ENCODE peak calls at places on chromosome 5, in five cellular contexts. One of them, this sample, is unnamed.
A peak's percentile ranks its signal among the peaks of the same experiment; 100 is the strongest.

GRCh38 chr5:132258102-132259060 is 885 bp downstream of the PDLIM4 start:
- DNase-seq in left ventricle myocardium inferior: no peak
- DNase-seq in cardiac fibroblast: peak; percentile 65
- DNase-seq in RPMI7951: no peak
- DNase-seq in adrenal gland: peak; percentile 2
- DNase-seq in this sample: no peak

GRCh38 chr5:93789173-93790070 is 48.0 kb upstream of the POU5F2 start:
- DNase-seq in left ventricle myocardium inferior: no peak
- DNase-seq in cardiac fibroblast: peak; percentile 68
- DNase-seq in RPMI7951: peak; percentile 70
- DNase-seq in adrenal gland: no peak
- DNase-seq in this sample: peak; percentile 66

GRCh38 chr5:1413611-1414241 is 31.5 kb downstream of the SLC6A3 start:
- DNase-seq in left ventricle myocardium inferior: peak; percentile 9
- DNase-seq in cardiac fibroblast: no peak
- DNase-seq in RPMI7951: no peak
- DNase-seq in adrenal gland: no peak
- DNase-seq in this sample: no peak

GRCh38 chr5:135073771-135074345 is 39.8 kb upstream of the PITX1 start:
- DNase-seq in left ventricle myocardium inferior: no peak
- DNase-seq in cardiac fibroblast: peak; percentile 20
- DNase-seq in RPMI7951: peak; percentile 6
- DNase-seq in adrenal gland: no peak
- DNase-seq in this sample: no peak

GRCh38 chr5:109455598-109456096 is 45.9 kb upstream of the PJA2 start:
- DNase-seq in left ventricle myocardium inferior: no peak
- DNase-seq in cardiac fibroblast: peak; percentile 99
- DNase-seq in RPMI7951: peak; percentile 86
- DNase-seq in adrenal gland: peak; percentile 37
- DNase-seq in this sample: peak; percentile 80

GRCh38 chr5:5667136-5667554 is 244.7 kb downstream of the ICE1 start:
- DNase-seq in left ventricle myocardium inferior: no peak
- DNase-seq in cardiac fibroblast: no peak
- DNase-seq in RPMI7951: peak; percentile 88
- DNase-seq in adrenal gland: no peak
- DNase-seq in this sample: no peak

GRCh38 chr5:94021246-94021645 is 279.8 kb upstream of the POU5F2 start:
- DNase-seq in left ventricle myocardium inferior: no peak
- DNase-seq in cardiac fibroblast: peak; percentile 61
- DNase-seq in RPMI7951: peak; percentile 75
- DNase-seq in adrenal gland: peak; percentile 58
- DNase-seq in this sample: peak; percentile 39

GRCh38 chr5:68962632-68963484 is 131.0 kb upstream of the SLC30A5 start:
- DNase-seq in left ventricle myocardium inferior: peak; percentile 57
- DNase-seq in cardiac fibroblast: peak; percentile 76
- DNase-seq in RPMI7951: peak; percentile 63
- DNase-seq in adrenal gland: peak; percentile 71
- DNase-seq in this sample: peak; percentile 38

GRCh38 chr5:31639488-31640011 is 619 bp downstream of the PDZD2 start:
- DNase-seq in left ventricle myocardium inferior: no peak
- DNase-seq in cardiac fibroblast: no peak
- DNase-seq in RPMI7951: no peak
- DNase-seq in adrenal gland: no peak
- DNase-seq in this sample: no peak

GRCh38 chr5:168471785-168472184 is 14.5 kb upstream of the RARS1 start:
- DNase-seq in left ventricle myocardium inferior: no peak
- DNase-seq in cardiac fibroblast: peak; percentile 32
- DNase-seq in RPMI7951: peak; percentile 42
- DNase-seq in adrenal gland: no peak
- DNase-seq in this sample: peak; percentile 66

GRCh38 chr5:159972538-159973362 is 36.2 kb upstream of the TTC1 start:
- DNase-seq in left ventricle myocardium inferior: no peak
- DNase-seq in cardiac fibroblast: no peak
- DNase-seq in RPMI7951: no peak
- DNase-seq in adrenal gland: no peak
- DNase-seq in this sample: no peak

GRCh38 chr5:106639488-106639887 is 1031.2 kb downstream of the EFNA5 start:
- DNase-seq in left ventricle myocardium inferior: no peak
- DNase-seq in cardiac fibroblast: peak; percentile 3
- DNase-seq in RPMI7951: no peak
- DNase-seq in adrenal gland: no peak
- DNase-seq in this sample: no peak

GRCh38 chr5:168600409-168600808 is 21.2 kb upstream of the PANK3 start:
- DNase-seq in left ventricle myocardium inferior: no peak
- DNase-seq in cardiac fibroblast: no peak
- DNase-seq in RPMI7951: peak; percentile 11
- DNase-seq in adrenal gland: peak; percentile 68
- DNase-seq in this sample: no peak

GRCh38 chr5:9284781-9285307 is 261.0 kb downstream of the SEMA5A start:
- DNase-seq in left ventricle myocardium inferior: no peak
- DNase-seq in cardiac fibroblast: peak; percentile 26
- DNase-seq in RPMI7951: peak; percentile 95
- DNase-seq in adrenal gland: no peak
- DNase-seq in this sample: peak; percentile 57

GRCh38 chr5:138632900-138633489 is 57.8 kb upstream of the HSPA9 start:
- DNase-seq in left ventricle myocardium inferior: peak; percentile 42
- DNase-seq in cardiac fibroblast: peak; percentile 92
- DNase-seq in RPMI7951: peak; percentile 79
- DNase-seq in adrenal gland: peak; percentile 71
- DNase-seq in this sample: peak; percentile 77

GRCh38 chr5:1507457-1507856 is 16.3 kb downstream of the LPCAT1 start:
- DNase-seq in left ventricle myocardium inferior: no peak
- DNase-seq in cardiac fibroblast: no peak
- DNase-seq in RPMI7951: no peak
- DNase-seq in adrenal gland: no peak
- DNase-seq in this sample: no peak

GRCh38 chr5:72234265-72234700 is 85.8 kb downstream of the MRPS27 start:
- DNase-seq in left ventricle myocardium inferior: no peak
- DNase-seq in cardiac fibroblast: peak; percentile 82
- DNase-seq in RPMI7951: peak; percentile 63
- DNase-seq in adrenal gland: no peak
- DNase-seq in this sample: no peak

GRCh38 chr5:9930156-9930555 is 300.0 kb upstream of the TAS2R1 start:
- DNase-seq in left ventricle myocardium inferior: no peak
- DNase-seq in cardiac fibroblast: no peak
- DNase-seq in RPMI7951: no peak
- DNase-seq in adrenal gland: no peak
- DNase-seq in this sample: no peak

GRCh38 chr5:5309645-5310044 is 112.8 kb upstream of the ICE1 start:
- DNase-seq in left ventricle myocardium inferior: no peak
- DNase-seq in cardiac fibroblast: no peak
- DNase-seq in RPMI7951: no peak
- DNase-seq in adrenal gland: no peak
- DNase-seq in this sample: no peak

GRCh38 chr5:159616967-159617366 is 286.7 kb upstream of the IL12B start:
- DNase-seq in left ventricle myocardium inferior: no peak
- DNase-seq in cardiac fibroblast: peak; percentile 60
- DNase-seq in RPMI7951: peak; percentile 15
- DNase-seq in adrenal gland: no peak
- DNase-seq in this sample: no peak

GRCh38 chr5:54615381-54615780 is 97.8 kb downstream of the SNX18 start:
- DNase-seq in left ventricle myocardium inferior: no peak
- DNase-seq in cardiac fibroblast: no peak
- DNase-seq in RPMI7951: no peak
- DNase-seq in adrenal gland: no peak
- DNase-seq in this sample: no peak

GRCh38 chr5:58924306-58924705 is 341.4 kb downstream of the RAB3C start:
- DNase-seq in left ventricle myocardium inferior: no peak
- DNase-seq in cardiac fibroblast: no peak
- DNase-seq in RPMI7951: no peak
- DNase-seq in adrenal gland: no peak
- DNase-seq in this sample: no peak

GRCh38 chr5:10377081-10377480 is 23.6 kb downstream of the MARCHF6 start:
- DNase-seq in left ventricle myocardium inferior: no peak
- DNase-seq in cardiac fibroblast: no peak
- DNase-seq in RPMI7951: no peak
- DNase-seq in adrenal gland: no peak
- DNase-seq in this sample: no peak

GRCh38 chr5:174340221-174340620 is 294.7 kb downstream of the NSG2 start:
- DNase-seq in left ventricle myocardium inferior: no peak
- DNase-seq in cardiac fibroblast: peak; percentile 8
- DNase-seq in RPMI7951: peak; percentile 45
- DNase-seq in adrenal gland: no peak
- DNase-seq in this sample: no peak

GRCh38 chr5:180844432-180844831 is 16.6 kb downstream of the ZFP62 start:
- DNase-seq in left ventricle myocardium inferior: no peak
- DNase-seq in cardiac fibroblast: no peak
- DNase-seq in RPMI7951: no peak
- DNase-seq in adrenal gland: no peak
- DNase-seq in this sample: no peak

GRCh38 chr5:61768692-61769281 is 436.7 kb downstream of the ZSWIM6 start:
- DNase-seq in left ventricle myocardium inferior: no peak
- DNase-seq in cardiac fibroblast: peak; percentile 3
- DNase-seq in RPMI7951: peak; percentile 24
- DNase-seq in adrenal gland: peak; percentile 8
- DNase-seq in this sample: no peak

GRCh38 chr5:75375414-75375813 is 38.4 kb downstream of the HMGCR start:
- DNase-seq in left ventricle myocardium inferior: no peak
- DNase-seq in cardiac fibroblast: no peak
- DNase-seq in RPMI7951: no peak
- DNase-seq in adrenal gland: no peak
- DNase-seq in this sample: no peak

GRCh38 chr5:15012061-15012460 is 140.5 kb upstream of the ANKH start:
- DNase-seq in left ventricle myocardium inferior: no peak
- DNase-seq in cardiac fibroblast: no peak
- DNase-seq in RPMI7951: no peak
- DNase-seq in adrenal gland: no peak
- DNase-seq in this sample: no peak

GRCh38 chr5:88145603-88146467 is 122.8 kb downstream of the TMEM161B start:
- DNase-seq in left ventricle myocardium inferior: no peak
- DNase-seq in cardiac fibroblast: no peak
- DNase-seq in RPMI7951: no peak
- DNase-seq in adrenal gland: no peak
- DNase-seq in this sample: no peak

GRCh38 chr5:135565691-135566421 is 12.9 kb downstream of the CXCL14 start:
- DNase-seq in left ventricle myocardium inferior: peak; percentile 68
- DNase-seq in cardiac fibroblast: peak; percentile 66
- DNase-seq in RPMI7951: peak; percentile 28
- DNase-seq in adrenal gland: peak; percentile 83
- DNase-seq in this sample: no peak

GRCh38 chr5:40503438-40503837 is 176.3 kb upstream of the PTGER4 start:
- DNase-seq in left ventricle myocardium inferior: no peak
- DNase-seq in cardiac fibroblast: no peak
- DNase-seq in RPMI7951: no peak
- DNase-seq in adrenal gland: peak; percentile 10
- DNase-seq in this sample: no peak

GRCh38 chr5:38468978-38469706 is 87.3 kb downstream of the LIFR start:
- DNase-seq in left ventricle myocardium inferior: peak; percentile 85
- DNase-seq in cardiac fibroblast: peak; percentile 51
- DNase-seq in RPMI7951: no peak
- DNase-seq in adrenal gland: no peak
- DNase-seq in this sample: no peak

GRCh38 chr5:172799416-172799815 is 28.4 kb upstream of the DUSP1 start:
- DNase-seq in left ventricle myocardium inferior: no peak
- DNase-seq in cardiac fibroblast: no peak
- DNase-seq in RPMI7951: no peak
- DNase-seq in adrenal gland: no peak
- DNase-seq in this sample: no peak

GRCh38 chr5:79561525-79561893 is 47.6 kb upstream of the HOMER1 start:
- DNase-seq in left ventricle myocardium inferior: no peak
- DNase-seq in cardiac fibroblast: no peak
- DNase-seq in RPMI7951: no peak
- DNase-seq in adrenal gland: no peak
- DNase-seq in this sample: no peak

GRCh38 chr5:178290376-178290775 is 57.8 kb upstream of the PHYKPL start:
- DNase-seq in left ventricle myocardium inferior: no peak
- DNase-seq in cardiac fibroblast: no peak
- DNase-seq in RPMI7951: no peak
- DNase-seq in adrenal gland: no peak
- DNase-seq in this sample: no peak

GRCh38 chr5:4785971-4786370 is 354.2 kb upstream of the ADAMTS16 start:
- DNase-seq in left ventricle myocardium inferior: no peak
- DNase-seq in cardiac fibroblast: no peak
- DNase-seq in RPMI7951: no peak
- DNase-seq in adrenal gland: no peak
- DNase-seq in this sample: no peak

This sample was measured in HFF-Myc.